ENCODE peak calls at places on chromosome 12, in five cellular contexts. O is left ventricle myocardium inferior, Z is B cell, W is upper lobe of right lung, F is activated B cell treated with CpG ODN at 0.5 μM for 24 hours. L is an unnamed sample.

GRCh38 chr12:109994262-109995175 is 1.6 kb downstream of the GIT2 start:
- DNase-seq in W (no peak), O (no peak), F (no peak), Z (peak), L (no peak)

GRCh38 chr12:117080707-117081141 is 18.5 kb downstream of the TESC start:
- DNase-seq in F (no peak), W (no peak), Z (no peak), O (no peak), L (no peak)

GRCh38 chr12:57530396-57531142 is 7.9 kb downstream of the MBD6 start:
- DNase-seq in F (no peak), O (no peak), Z (no peak), W (no peak), L (no peak)

GRCh38 chr12:68476786-68477185 is 133.9 kb upstream of the RAP1B start:
- DNase-seq in O (no peak), F (no peak), W (no peak), Z (no peak), L (no peak)

GRCh38 chr12:114682920-114683708 is 861 bp downstream of the TBX3 start:
- DNase-seq in W (no peak), Z (no peak), O (no peak), F (no peak), L (peak)

GRCh38 chr12:85569261-85569660 is 266.9 kb downstream of the RASSF9 start:
- DNase-seq in Z (no peak), O (no peak), F (no peak), W (no peak), L (no peak)

GRCh38 chr12:57899010-57899662 is 42.2 kb upstream of the ATP23 start:
- DNase-seq in W (peak), O (peak), F (peak), Z (peak), L (peak)

GRCh38 chr12:87238466-87238865 is 790.7 kb downstream of the C12orf50 start:
- DNase-seq in W (no peak), F (no peak), Z (no peak), O (no peak), L (no peak)

GRCh38 chr12:5556033-5556614 is 124.2 kb downstream of the NTF3 start:
- DNase-seq in Z (no peak), O (no peak), W (no peak), F (no peak), L (no peak)

GRCh38 chr12:175250-175649 is 38.7 kb downstream of the SLC6A12 start:
- DNase-seq in Z (no peak), W (no peak), O (peak), F (no peak), L (no peak)

GRCh38 chr12:68416826-68417225 is 84.7 kb upstream of the MDM1 start:
- DNase-seq in O (no peak), F (no peak), W (no peak), Z (no peak), L (no peak)

GRCh38 chr12:10190558-10191388 is 11.9 kb downstream of the TMEM52B start:
- DNase-seq in F (no peak), Z (peak), O (peak), W (no peak), L (peak)

GRCh38 chr12:57844725-57845477 is 1.6 kb downstream of the CTDSP2 start:
- DNase-seq in F (no peak), O (peak), W (peak), Z (peak), L (peak)

GRCh38 chr12:120225200-120225558 is 24.3 kb upstream of the RPLP0 start:
- DNase-seq in F (no peak), O (no peak), Z (no peak), W (no peak), L (peak)

GRCh38 chr12:104294845-104295674 is 8.5 kb upstream of the EID3 start:
- DNase-seq in W (no peak), Z (no peak), O (no peak), F (no peak), L (no peak)

GRCh38 chr12:49698619-49699545 is 8.3 kb downstream of the FMNL3 start:
- DNase-seq in F (peak), Z (peak), O (peak), W (peak), L (peak)

GRCh38 chr12:5565933-5566632 is 134.2 kb downstream of the NTF3 start:
- DNase-seq in W (no peak), O (no peak), F (no peak), Z (no peak), L (peak)

GRCh38 chr12:100061814-100062213 is 77.1 kb upstream of the ANKS1B start:
- DNase-seq in F (no peak), W (no peak), O (no peak), Z (no peak), L (no peak)

DNA sequence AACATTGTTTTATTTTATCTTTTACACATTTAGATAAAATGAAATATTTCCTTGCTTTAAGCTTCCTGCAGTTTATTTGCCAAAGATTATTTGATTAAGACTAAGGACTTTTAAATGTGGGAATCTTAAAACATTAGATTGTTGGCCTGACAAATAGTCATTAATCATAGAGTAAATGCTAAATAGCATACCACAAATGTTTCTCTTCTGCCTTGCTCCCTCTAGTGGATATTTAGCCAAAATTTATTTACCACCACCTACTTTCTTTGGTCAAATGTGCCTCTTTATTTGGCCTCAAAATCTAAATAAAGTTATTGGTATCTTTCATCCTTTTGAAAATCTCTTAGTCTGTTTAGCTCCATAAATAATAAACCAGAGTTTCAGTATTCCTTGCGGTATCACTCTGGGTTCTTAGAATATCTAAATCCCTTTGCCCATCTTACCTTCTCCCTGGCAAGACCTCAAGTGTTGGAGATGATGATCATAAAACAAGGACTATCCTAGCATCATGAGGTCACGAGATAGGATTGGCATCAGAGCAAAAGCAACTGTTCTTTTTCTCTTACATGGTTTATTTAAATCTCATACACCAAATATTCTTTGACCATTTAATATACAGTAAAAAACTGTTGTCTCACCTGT is 150.6 kb upstream of the AEBP2 start:
- DNase-seq in W (no peak), O (no peak), Z (no peak), F (no peak), L (peak)
- TF ChIP-seq CTCF in W (peak), O (peak), Z (peak), F (no peak), L (peak)

GRCh38 chr12:25958254-25959068 is at the start of gene RASSF8:
- DNase-seq in O (peak), F (peak), W (peak), Z (peak), L (peak)

GRCh38 chr12:25959069-25959961 is 833 bp downstream of the RASSF8 start:
- DNase-seq in O (peak), W (peak), F (no peak), Z (no peak), L (peak)

GRCh38 chr12:25960926-25961325 is 2.4 kb downstream of the RASSF8 start:
- DNase-seq in W (no peak), F (no peak), O (no peak), Z (no peak), L (no peak)

GRCh38 chr12:25957898-25958253 is 606 bp upstream of the RASSF8 start:
- DNase-seq in O (no peak), Z (no peak), F (no peak), W (no peak), L (peak)

DNA sequence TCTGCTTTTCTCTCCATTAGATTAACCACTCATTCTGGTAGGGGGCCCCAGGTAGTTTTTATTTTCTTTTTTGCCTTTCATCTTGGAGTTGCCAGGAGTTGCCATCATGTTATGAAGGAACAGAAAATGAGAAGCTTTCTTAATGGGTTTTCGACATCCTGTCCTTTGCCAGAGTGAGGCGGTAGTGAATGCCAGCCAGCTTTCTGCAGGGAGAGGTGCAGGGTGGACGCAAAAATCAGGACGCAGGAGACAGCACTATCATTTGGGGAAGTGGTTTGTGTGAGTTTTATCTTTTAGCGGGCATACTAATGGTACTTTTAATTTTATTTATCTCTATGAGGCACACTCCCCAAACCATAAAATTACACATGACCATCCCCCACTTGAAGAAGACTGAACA is 1.7 kb downstream of the RASSF8 start:
- DNase-seq in O (peak), Z (no peak), F (no peak), W (no peak), L (peak)
- TF ChIP-seq CTCF in O (no peak), Z (no peak), F (no peak), W (peak), L (peak)

GRCh38 chr12:11510671-11511070 is 115.3 kb upstream of the PRB2 start:
- DNase-seq in W (no peak), Z (no peak), O (no peak), F (no peak), L (no peak)

GRCh38 chr12:11517080-11517479 is 121.7 kb upstream of the PRB2 start:
- DNase-seq in W (no peak), O (no peak), Z (no peak), F (no peak), L (no peak)

GRCh38 chr12:11508699-11509098 is 113.3 kb upstream of the PRB2 start:
- DNase-seq in O (no peak), Z (no peak), F (no peak), W (no peak), L (no peak)

DNA sequence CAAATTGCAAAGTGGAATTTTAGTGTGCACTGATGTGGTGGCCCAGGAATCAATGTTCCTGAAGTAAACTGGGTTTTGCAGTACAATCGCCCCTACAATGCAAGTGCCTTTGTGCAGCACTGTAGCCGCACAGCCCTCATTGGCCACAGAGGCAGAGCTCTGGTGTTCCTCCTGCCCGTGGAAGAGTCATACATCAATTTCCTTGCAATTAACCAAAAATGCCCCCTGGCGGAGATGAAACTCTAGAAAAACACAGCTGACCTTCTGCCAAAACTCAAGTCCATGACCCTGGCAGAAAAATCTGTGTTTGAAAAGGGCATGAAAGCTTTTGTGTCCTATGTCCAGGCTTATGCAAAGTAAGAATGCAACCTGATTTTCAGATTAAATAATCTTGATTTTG is 117.9 kb upstream of the PRB2 start:
- DNase-seq in W (no peak), Z (no peak), O (no peak), F (no peak), L (no peak)
- TF ChIP-seq CTCF in W (no peak), Z (no peak), O (no peak), F (no peak), L (peak)

GRCh38 chr12:72472350-72472749 is 200.2 kb downstream of the TRHDE start:
- DNase-seq in F (no peak), W (no peak), O (no peak), Z (no peak), L (no peak)

GRCh38 chr12:72471806-72472205 is 199.6 kb downstream of the TRHDE start:
- DNase-seq in W (no peak), Z (no peak), F (no peak), O (no peak), L (no peak)

GRCh38 chr12:72476301-72476700 is 204.1 kb downstream of the TRHDE start:
- DNase-seq in Z (no peak), F (no peak), W (no peak), O (no peak), L (no peak)
- TF ChIP-seq CTCF in Z (no peak), F (no peak), W (no peak), O (no peak), L (no peak)

GRCh38 chr12:98644433-98644711 is 216 bp downstream of the IKBIP start:
- DNase-seq in O (no peak), Z (no peak), F (no peak), W (no peak), L (peak)

GRCh38 chr12:98645572-98646067 is 530 bp downstream of the APAF1 start:
- DNase-seq in F (no peak), W (no peak), O (no peak), Z (peak), L (peak)

GRCh38 chr12:98644712-98645571 is at the start of the genes APAF1 and IKBIP:
- DNase-seq in O (peak), F (peak), W (peak), Z (peak), L (peak)

DNA sequence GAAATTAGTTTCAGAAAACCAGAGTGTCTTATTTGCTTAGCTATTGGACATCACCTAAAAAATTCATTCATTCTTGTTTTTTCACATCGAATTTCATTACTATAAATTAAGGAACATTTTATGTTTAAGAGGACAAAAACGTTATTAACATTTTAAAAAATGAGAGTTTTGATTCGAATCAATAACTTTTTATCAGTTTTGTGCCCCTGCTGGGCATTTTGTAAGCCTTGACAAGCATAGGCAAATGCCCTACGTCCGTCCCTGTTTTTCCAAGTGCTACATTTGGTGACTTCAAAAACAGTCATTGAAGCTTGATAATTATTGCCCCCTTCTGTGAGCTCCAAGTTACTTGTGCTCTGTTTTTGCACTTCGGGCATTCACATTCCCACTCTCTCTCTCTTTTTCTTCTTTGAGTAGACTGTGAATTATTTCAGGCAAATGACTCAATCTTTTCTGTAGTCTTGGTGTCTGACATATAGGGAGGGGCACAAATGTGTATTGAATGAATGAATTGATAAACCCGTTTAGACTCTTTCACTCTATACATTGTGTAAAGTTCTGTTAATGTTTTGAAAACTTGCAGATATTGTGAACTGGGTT is 1.2 kb downstream of the APAF1 start:
- DNase-seq in W (no peak), O (no peak), Z (no peak), F (no peak), L (no peak)
- TF ChIP-seq CTCF in W (no peak), O (no peak), Z (no peak), F (no peak), L (peak)

GRCh38 chr12:67222302-67222701 is 46.9 kb upstream of the CAND1 start:
- DNase-seq in W (no peak), F (no peak), O (no peak), Z (no peak), L (no peak)
- TF ChIP-seq CTCF in W (no peak), F (no peak), O (peak), Z (no peak), L (peak)

GRCh38 chr12:61107118-61107517 is 1153.1 kb upstream of the USP15 start:
- DNase-seq in F (no peak), O (no peak), Z (no peak), W (no peak), L (no peak)
- TF ChIP-seq CTCF in F (no peak), O (no peak), Z (no peak), W (no peak), L (no peak)

L was measured in osteoblast.